ENCODE peak calls at places on chromosome 12, in seven cellular contexts. A is posterior cingulate gyrus, L is retina, J is substantia nigra, Y is HFF-Myc, W is non-pigmented ciliary epithelial cell, C is left kidney. X is an unnamed sample.

GRCh38 chr12:116319851-116320621 is 42.5 kb upstream of the MED13L start:
- DNase-seq in A (no peak), L (no peak), J (no peak), Y (peak), W (peak), C (no peak), X (peak)

GRCh38 chr12:77060883-77061240 is 4.5 kb downstream of the E2F7 start:
- DNase-seq in A (no peak), L (no peak), J (no peak), Y (no peak), W (no peak), C (no peak), X (no peak)

GRCh38 chr12:128971802-128972201 is 118.5 kb downstream of the GLT1D1 start:
- DNase-seq in A (no peak), L (peak), J (no peak), Y (no peak), W (no peak), C (peak), X (no peak)

GRCh38 chr12:116358850-116359761 is 81.6 kb upstream of the MED13L start:
- DNase-seq in A (peak), L (peak), J (no peak), Y (peak), W (no peak), C (peak), X (peak)

GRCh38 chr12:49244161-49244560 is 20.7 kb upstream of the TUBA1C start:
- DNase-seq in A (no peak), L (no peak), J (no peak), Y (no peak), W (no peak), C (no peak), X (no peak)

GRCh38 chr12:61291647-61292046 is 968.6 kb upstream of the USP15 start:
- DNase-seq in A (no peak), L (no peak), J (no peak), Y (no peak), W (no peak), C (no peak), X (no peak)

GRCh38 chr12:117125275-117125613 is 26.0 kb upstream of the TESC start:
- DNase-seq in A (no peak), L (no peak), J (no peak), Y (no peak), W (no peak), C (no peak), X (no peak)

GRCh38 chr12:53277981-53278380 is 9.9 kb downstream of the ESPL1 start:
- DNase-seq in A (no peak), L (no peak), J (no peak), Y (no peak), W (no peak), C (no peak), X (no peak)

GRCh38 chr12:132393991-132394949 is 64.9 kb upstream of the GALNT9 start:
- DNase-seq in A (no peak), L (no peak), J (no peak), Y (no peak), W (no peak), C (no peak), X (no peak)

GRCh38 chr12:94074970-94075695 is 73.2 kb upstream of the PLXNC1 start:
- DNase-seq in A (no peak), L (peak), J (no peak), Y (peak), W (no peak), C (peak), X (peak)

GRCh38 chr12:124487065-124487833 is 80.2 kb downstream of the NCOR2 start:
- DNase-seq in A (no peak), L (peak), J (no peak), Y (no peak), W (no peak), C (peak), X (no peak)

GRCh38 chr12:81086342-81086741 is 8.5 kb downstream of the ACSS3 start:
- DNase-seq in A (no peak), L (peak), J (no peak), Y (no peak), W (no peak), C (no peak), X (no peak)

GRCh38 chr12:69881771-69882170 is 56.7 kb downstream of the MYRFL start:
- DNase-seq in A (peak), L (no peak), J (no peak), Y (no peak), W (no peak), C (no peak), X (no peak)

GRCh38 chr12:40375076-40375475 is 150.3 kb downstream of the LRRK2 start:
- DNase-seq in A (no peak), L (no peak), J (no peak), Y (no peak), W (no peak), C (no peak), X (no peak)

GRCh38 chr12:54725233-54725843 is 77.2 kb upstream of the DCD start:
- DNase-seq in A (no peak), L (no peak), J (no peak), Y (no peak), W (no peak), C (peak), X (no peak)

GRCh38 chr12:55696141-55696540 is 11.6 kb downstream of the ITGA7 start:
- DNase-seq in A (no peak), L (no peak), J (no peak), Y (no peak), W (no peak), C (no peak), X (no peak)

GRCh38 chr12:76422878-76423438 is 74.7 kb upstream of the BBS10 start:
- DNase-seq in A (no peak), L (no peak), J (no peak), Y (peak), W (peak), C (no peak), X (peak)

GRCh38 chr12:49683604-49684309 is 23.4 kb downstream of the FMNL3 start:
- DNase-seq in A (no peak), L (no peak), J (no peak), Y (no peak), W (no peak), C (peak), X (no peak)

GRCh38 chr12:88057994-88058718 is 29.0 kb upstream of the C12orf50 start:
- DNase-seq in A (peak), L (no peak), J (no peak), Y (no peak), W (no peak), C (no peak), X (no peak)

GRCh38 chr12:6888360-6888759 is 15.3 kb upstream of the SPSB2 start:
- DNase-seq in A (no peak), L (no peak), J (no peak), Y (no peak), W (no peak), C (no peak), X (no peak)

GRCh38 chr12:112198120-112198733 is 72.9 kb downstream of the TRAFD1 start:
- DNase-seq in A (peak), L (peak), J (no peak), Y (peak), W (no peak), C (peak), X (no peak)

GRCh38 chr12:62543741-62544140 is 77.1 kb downstream of the MON2 start:
- DNase-seq in A (no peak), L (no peak), J (no peak), Y (no peak), W (no peak), C (no peak), X (no peak)

GRCh38 chr12:132102297-132102696 is 41.8 kb downstream of the DDX51 start:
- DNase-seq in A (no peak), L (no peak), J (no peak), Y (no peak), W (no peak), C (no peak), X (no peak)